ENCODE peak calls at places on chromosome 6, in eight cellular contexts. I is CD8-positive, alpha-beta memory T cell; C is HT1080; V is hepatocyte; S is cardiac septum; U is hippocampal formation; H is caudate nucleus; W is EL. T is an unnamed sample.

GRCh38 chr6:144928847-144929246 is 643.7 kb downstream of the UTRN start:
- DNase-seq in I (no peak), C (no peak), V (no peak), S (no peak), U (no peak), H (no peak), W (no peak), T (no peak)

GRCh38 chr6:4280721-4281120 is 145.3 kb upstream of the ECI2 start:
- DNase-seq in I (no peak), C (peak), V (peak), S (no peak), U (no peak), H (no peak), W (peak), T (peak)

GRCh38 chr6:3322366-3322890 is 63.7 kb downstream of the PSMG4 start:
- DNase-seq in I (no peak), C (no peak), V (no peak), S (peak), U (no peak), H (no peak), W (no peak), T (no peak)

GRCh38 chr6:28866342-28867077 is 57.3 kb downstream of the TRIM27 start:
- DNase-seq in I (peak), C (no peak), V (peak), S (peak), U (no peak), H (peak), W (peak), T (peak)

GRCh38 chr6:19369770-19370169 is 467.4 kb upstream of the ID4 start:
- DNase-seq in I (no peak), C (no peak), V (no peak), S (no peak), U (no peak), H (no peak), W (no peak), T (no peak)

GRCh38 chr6:2589171-2589661 is 161.5 kb downstream of the MYLK4 start:
- DNase-seq in I (no peak), C (no peak), V (peak), S (no peak), U (no peak), H (no peak), W (no peak), T (peak)

GRCh38 chr6:166736606-166737005 is 109.6 kb upstream of the RPS6KA2 start:
- DNase-seq in I (no peak), C (peak), V (peak), S (no peak), U (no peak), H (no peak), W (peak), T (peak)

GRCh38 chr6:113997106-113997505 is 26.2 kb upstream of the HDAC2 start:
- DNase-seq in I (no peak), C (peak), V (no peak), S (no peak), U (no peak), H (no peak), W (peak), T (no peak)

GRCh38 chr6:131923356-131923755 is 27.8 kb downstream of the CCN2 start:
- DNase-seq in I (no peak), C (peak), V (peak), S (no peak), U (no peak), H (no peak), W (peak), T (peak)

GRCh38 chr6:3455490-3456394 is 1.1 kb downstream of the SLC22A23 start:
- DNase-seq in I (no peak), C (peak), V (peak), S (no peak), U (no peak), H (peak), W (no peak), T (peak)

GRCh38 chr6:163825033-163825432 is 410.5 kb downstream of the QKI start:
- DNase-seq in I (no peak), C (peak), V (no peak), S (no peak), U (no peak), H (no peak), W (peak), T (no peak)

GRCh38 chr6:18262812-18263560 is 1.3 kb downstream of the DEK start:
- DNase-seq in I (peak), C (peak), V (no peak), S (no peak), U (no peak), H (no peak), W (peak), T (no peak)

GRCh38 chr6:15689586-15690450 is 27.0 kb upstream of the DTNBP1 start:
- DNase-seq in I (no peak), C (no peak), V (no peak), S (no peak), U (no peak), H (no peak), W (no peak), T (no peak)

GRCh38 chr6:162699961-162700360 is 27.6 kb downstream of the PRKN start:
- DNase-seq in I (no peak), C (no peak), V (no peak), S (no peak), U (no peak), H (no peak), W (no peak), T (no peak)

GRCh38 chr6:109339906-109340678 is 42.2 kb downstream of the CD164 start:
- DNase-seq in I (no peak), C (no peak), V (no peak), S (no peak), U (no peak), H (no peak), W (no peak), T (no peak)

GRCh38 chr6:84269947-84270733 is 42.7 kb upstream of the CEP162 start:
- DNase-seq in I (no peak), C (no peak), V (peak), S (no peak), U (no peak), H (no peak), W (no peak), T (no peak)

GRCh38 chr6:112468359-112468758 is 121.2 kb downstream of the RFPL4B start:
- DNase-seq in I (no peak), C (no peak), V (peak), S (no peak), U (no peak), H (no peak), W (peak), T (peak)

GRCh38 chr6:136927313-136927712 is 5.2 kb downstream of the SLC35D3 start:
- DNase-seq in I (no peak), C (peak), V (peak), S (no peak), U (no peak), H (no peak), W (peak), T (no peak)

GRCh38 chr6:157240059-157240959 is 83.0 kb downstream of the TMEM242 start:
- DNase-seq in I (no peak), C (peak), V (peak), S (no peak), U (no peak), H (no peak), W (peak), T (peak)

GRCh38 chr6:18147160-18147559 is 7.7 kb downstream of the TPMT start:
- DNase-seq in I (no peak), C (peak), V (peak), S (no peak), U (no peak), H (no peak), W (peak), T (no peak)

GRCh38 chr6:82737965-82738364 is 327.7 kb downstream of the UBE3D start:
- DNase-seq in I (no peak), C (no peak), V (no peak), S (no peak), U (no peak), H (no peak), W (no peak), T (no peak)

GRCh38 chr6:167778497-167779122 is 48.1 kb upstream of the AFDN start:
- DNase-seq in I (no peak), C (no peak), V (peak), S (peak), U (no peak), H (no peak), W (no peak), T (peak)

GRCh38 chr6:14037402-14038277 is 79.9 kb upstream of the CD83 start:
- DNase-seq in I (no peak), C (peak), V (no peak), S (no peak), U (no peak), H (no peak), W (peak), T (no peak)

GRCh38 chr6:92879526-92879925 is 539.8 kb downstream of the EPHA7 start:
- DNase-seq in I (no peak), C (no peak), V (no peak), S (no peak), U (no peak), H (no peak), W (no peak), T (no peak)

GRCh38 chr6:40536442-40536841 is 50.7 kb downstream of the LRFN2 start:
- DNase-seq in I (no peak), C (no peak), V (peak), S (no peak), U (no peak), H (no peak), W (no peak), T (peak)

T was measured in islet precursor cell.